ENCODE peak calls at places on chromosomes 5 and 9, in four cellular contexts. S, J, U and W are unnamed samples.

GRCh38 chr9:132694144-132694543 is 23.9 kb downstream of the GTF3C4 start:
- DNase-seq in J (peak; percentile 24), U (no peak), S (peak; percentile 49), W (no peak)

GRCh38 chr5:72407541-72407940 is 87.4 kb downstream of the PTCD2 start:
- DNase-seq in S (peak; percentile 39), U (no peak), J (peak; percentile 40), W (peak; percentile 65)

GRCh38 chr5:55934117-55934613 is 60.6 kb downstream of the IL6ST start:
- DNase-seq in J (peak; percentile 8), U (no peak), S (peak; percentile 74), W (no peak)

GRCh38 chr5:61346511-61346910 is 14.5 kb downstream of the ZSWIM6 start:
- DNase-seq in U (no peak), S (no peak), J (no peak), W (peak; percentile 64)

GRCh38 chr9:101957705-101958104 is 219.3 kb upstream of the GRIN3A start:
- DNase-seq in U (no peak), S (no peak), J (no peak), W (no peak)

GRCh38 chr9:89411759-89412158 is 86.2 kb downstream of the SEMA4D start:
- DNase-seq in J (no peak), U (no peak), S (no peak), W (no peak)

GRCh38 chr9:94987731-94988130 is 261.2 kb downstream of the AOPEP start:
- DNase-seq in J (no peak), U (no peak), S (no peak), W (no peak)

GRCh38 chr9:130213898-130214761 is 41.9 kb downstream of the NCS1 start:
- DNase-seq in U (no peak), S (no peak), J (no peak), W (peak; percentile 76)

GRCh38 chr9:128297221-128297773 is 21.2 kb downstream of the SWI5 start:
- DNase-seq in U (no peak), S (no peak), J (no peak), W (no peak)

GRCh38 chr9:34254141-34254913 is 74.7 kb downstream of the KIF24 start:
- DNase-seq in U (peak; percentile 50), S (peak; percentile 97), J (peak; percentile 94), W (peak; percentile 61)

GRCh38 chr9:93133641-93134017 is 422 bp downstream of the NINJ1 start:
- DNase-seq in J (peak; percentile 62), S (no peak), U (no peak), W (peak; percentile 96)

GRCh38 chr5:38871790-38872551 is 26.2 kb downstream of the OSMR start:
- DNase-seq in J (peak; percentile 99), U (peak; percentile 95), S (peak; percentile 100), W (peak; percentile 99)

GRCh38 chr5:132506094-132506692 is 15.6 kb upstream of the IRF1 start:
- DNase-seq in J (peak; percentile 52), S (peak; percentile 57), U (peak; percentile 85), W (peak; percentile 93)

DNA sequence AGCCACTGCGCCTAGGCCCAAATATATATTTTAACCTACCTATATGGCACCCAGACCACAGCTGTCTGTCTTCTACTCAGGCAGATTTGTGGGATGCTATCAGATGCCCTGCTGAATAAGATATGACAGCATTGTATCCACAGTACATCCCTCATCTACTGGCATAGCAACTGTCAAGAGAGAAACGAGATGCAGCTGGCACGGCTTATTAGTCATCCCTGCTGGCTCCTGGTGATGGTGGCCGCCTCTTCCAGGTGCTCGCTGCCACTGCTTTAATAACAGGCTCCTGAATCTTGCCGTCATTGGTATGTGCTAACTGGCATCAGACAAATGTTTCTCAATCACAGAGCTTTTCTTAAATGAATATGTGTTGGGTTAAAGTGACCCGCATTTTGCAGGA is 34.0 kb downstream of the B4GALT1 start:
- DNase-seq in J (peak; percentile 42), S (no peak), U (no peak), W (no peak)
- H3K36me3 ChIP-seq in J (peaks cover 10% of the 10 kb centered on the region), S (peaks cover 46% of the 10 kb centered on the region), U (peaks cover 30% of the 10 kb centered on the region), W (peaks cover 29% of the 10 kb centered on the region)

GRCh38 chr5:138169124-138169523 is 9.3 kb downstream of the BRD8 start:
- DNase-seq in S (no peak), U (no peak), J (no peak), W (no peak)
- H3K36me3 ChIP-seq in S (peaks cover 35% of the 10 kb centered on the region), U (peaks cover 35% of the 10 kb centered on the region), J (peaks cover 63% of the 10 kb centered on the region), W (peaks cover 99% of the 10 kb centered on the region)

GRCh38 chr9:131605770-131606590 is 60.7 kb downstream of the PRRT1B start:
- DNase-seq in J (no peak), U (no peak), S (no peak), W (peak; percentile 24)
- H3K36me3 ChIP-seq in J (no peaks in the 10 kb centered on the region), U (peaks cover 15% of the 10 kb centered on the region), S (peaks cover 11% of the 10 kb centered on the region), W (peaks cover 60% of the 10 kb centered on the region)

GRCh38 chr9:5748438-5748837 is 84.5 kb downstream of the ERMP1 start:
- DNase-seq in J (no peak), U (no peak), S (no peak), W (no peak)

GRCh38 chr9:5750569-5750968 is 82.3 kb downstream of the ERMP1 start:
- DNase-seq in J (no peak), U (no peak), S (no peak), W (no peak)

GRCh38 chr9:5749306-5749705 is 83.6 kb downstream of the ERMP1 start:
- DNase-seq in S (no peak), U (no peak), J (no peak), W (no peak)
- H3K36me3 ChIP-seq in S (peaks cover 1% of the 10 kb centered on the region), U (peaks cover 5% of the 10 kb centered on the region), J (peaks cover 16% of the 10 kb centered on the region), W (peaks cover 89% of the 10 kb centered on the region)

GRCh38 chr5:135376961-135377621 is 21.9 kb downstream of the MACROH2A1 start:
- DNase-seq in U (no peak), S (no peak), J (no peak), W (no peak)

GRCh38 chr5:135375040-135375439 is 24.0 kb downstream of the MACROH2A1 start:
- DNase-seq in U (no peak), J (no peak), S (no peak), W (no peak)

GRCh38 chr5:135377751-135378680 is 21.0 kb downstream of the MACROH2A1 start:
- DNase-seq in U (no peak), S (peak; percentile 39), J (peak; percentile 40), W (no peak)

GRCh38 chr5:135382131-135382530 is 16.9 kb downstream of the MACROH2A1 start:
- DNase-seq in J (no peak), U (no peak), S (no peak), W (no peak)

DNA sequence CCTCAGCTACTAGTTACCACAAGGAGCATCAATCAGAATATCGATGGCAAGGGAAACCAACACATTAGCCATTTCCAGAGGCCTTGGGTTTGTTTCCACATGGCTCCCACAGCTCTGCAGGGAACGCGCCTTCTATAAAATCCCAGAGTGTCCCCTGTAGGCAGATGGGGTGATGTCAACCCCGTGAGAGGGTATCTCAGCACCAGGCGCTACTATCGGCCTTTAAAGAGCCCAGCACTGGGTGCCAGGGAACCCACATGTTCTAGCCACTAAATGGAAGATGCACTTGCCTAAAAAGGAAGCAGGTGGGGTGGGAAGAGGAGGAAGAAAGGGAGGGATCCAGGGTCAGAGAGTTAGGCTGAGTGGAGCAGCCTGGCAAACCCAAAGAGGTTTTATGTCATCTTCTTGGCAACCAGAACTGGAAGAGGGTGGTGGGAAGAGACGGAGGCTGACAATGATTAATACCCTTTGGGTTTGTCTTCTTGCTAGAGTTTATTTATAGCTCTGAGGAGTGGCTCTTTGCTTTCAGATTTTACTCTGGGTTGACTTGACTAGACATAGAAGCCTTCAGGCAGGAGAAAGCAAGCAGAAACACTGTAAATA is 19.9 kb downstream of the MACROH2A1 start:
- DNase-seq in J (peak; percentile 73), S (peak; percentile 66), U (no peak), W (no peak)
- H3K36me3 ChIP-seq in J (peaks cover 54% of the 10 kb centered on the region), S (peaks cover 20% of the 10 kb centered on the region), U (peaks cover 6% of the 10 kb centered on the region), W (peaks cover 89% of the 10 kb centered on the region)